ENCODE peak calls at places on chromosomes 5 and 9, in nine cellular contexts. W, H, S, L, Q, U, B, N and J are unnamed samples.

GRCh38 chr9:90956026-90956810 is 154.6 kb downstream of the SYK start:
- DNase-seq in B (no peak), H (no peak), N (no peak), S (peak), U (no peak), Q (no peak), L (no peak), W (no peak), J (no peak)

GRCh38 chr5:99771296-99771695 is 763.9 kb upstream of the FAM174A start:
- DNase-seq in L (no peak), B (no peak), U (no peak), N (no peak), W (no peak), H (no peak), S (no peak), Q (no peak), J (no peak)

GRCh38 chr5:11737010-11737409 is 167.2 kb downstream of the CTNND2 start:
- DNase-seq in W (no peak), S (no peak), H (no peak), B (no peak), L (no peak), N (no peak), U (no peak), Q (no peak), J (no peak)

GRCh38 chr9:121319394-121319780 is 50.7 kb downstream of the STOM start:
- DNase-seq in N (no peak), W (no peak), U (no peak), H (no peak), B (no peak), Q (no peak), S (no peak), L (no peak), J (no peak)

GRCh38 chr5:138869763-138870500 is 5.2 kb downstream of the LRRTM2 start:
- DNase-seq in S (peak), N (no peak), U (peak), H (no peak), Q (no peak), L (no peak), W (no peak), B (no peak), J (no peak)

GRCh38 chr9:137366891-137367381 is 56.0 kb downstream of the EXD3 start:
- DNase-seq in W (peak), B (no peak), Q (no peak), S (no peak), N (no peak), L (no peak), U (no peak), H (no peak), J (no peak)

GRCh38 chr9:98951967-98952366 is 8.3 kb downstream of the COL15A1 start:
- DNase-seq in Q (no peak), H (no peak), W (no peak), L (no peak), U (no peak), N (no peak), B (no peak), S (no peak), J (no peak)

GRCh38 chr5:122967085-122967484 is 69.4 kb downstream of the PPIC start:
- DNase-seq in U (no peak), N (no peak), S (no peak), L (no peak), H (no peak), W (no peak), B (no peak), Q (no peak), J (no peak)

GRCh38 chr9:114291064-114291474 is 31.8 kb upstream of the ORM1 start:
- DNase-seq in S (peak), H (peak), Q (peak), U (no peak), L (no peak), W (peak), N (peak), B (peak), J (no peak)

GRCh38 chr5:76393035-76393680 is 9.9 kb upstream of the IQGAP2 start:
- DNase-seq in B (no peak), H (no peak), W (no peak), L (no peak), U (no peak), S (no peak), N (no peak), Q (no peak), J (no peak)

GRCh38 chr5:100270323-100270771 is 264.8 kb upstream of the FAM174A start:
- DNase-seq in W (no peak), S (no peak), H (peak), L (no peak), B (no peak), U (no peak), N (no peak), Q (no peak), J (no peak)

GRCh38 chr9:114059047-114059803 is 18.9 kb downstream of the AMBP start:
- DNase-seq in N (no peak), H (no peak), L (no peak), B (no peak), W (peak), S (no peak), Q (no peak), U (no peak), J (no peak)

GRCh38 chr5:3542158-3542557 is 53.5 kb upstream of the IRX1 start:
- DNase-seq in N (no peak), B (no peak), S (peak), W (no peak), Q (no peak), U (no peak), H (no peak), L (no peak), J (no peak)

GRCh38 chr9:134434896-134435506 is 108.7 kb downstream of the RXRA start:
- DNase-seq in Q (peak), N (no peak), B (peak), W (no peak), H (peak), U (no peak), S (peak), L (peak), J (no peak)

GRCh38 chr5:163354685-163355084 is 82.7 kb upstream of the CCNG1 start:
- DNase-seq in L (no peak), S (no peak), N (peak), H (no peak), B (no peak), Q (no peak), W (no peak), U (no peak), J (peak)

GRCh38 chr5:64678400-64678799 is 11.9 kb upstream of the SHISAL2B start:
- DNase-seq in U (no peak), H (no peak), B (no peak), L (no peak), S (no peak), W (no peak), Q (no peak), N (no peak), J (no peak)